ENCODE peak calls at places on chromosomes 11 and 22, in four cellular contexts. One of them, this sample, is unnamed.

GRCh38 chr11:45930031-45930794 is 7.8 kb downstream of the LARGE2 start:
- DNase-seq in heart right ventricle: peak
- DNase-seq in aorta: no peak
- DNase-seq in left ventricle myocardium inferior: peak
- DNase-seq in this sample: peak

GRCh38 chr11:130606781-130607511 is 158.5 kb downstream of the ADAMTS15 start:
- DNase-seq in aorta: peak
- DNase-seq in heart right ventricle: no peak
- DNase-seq in left ventricle myocardium inferior: peak
- DNase-seq in this sample: peak

GRCh38 chr11:117520201-117520600 is 192.5 kb downstream of the CEP164 start:
- DNase-seq in heart right ventricle: no peak
- DNase-seq in left ventricle myocardium inferior: no peak
- DNase-seq in aorta: no peak
- DNase-seq in this sample: no peak

GRCh38 chr11:129536338-129536737 is 160.7 kb downstream of the BARX2 start:
- DNase-seq in heart right ventricle: no peak
- DNase-seq in aorta: no peak
- DNase-seq in left ventricle myocardium inferior: no peak
- DNase-seq in this sample: no peak

GRCh38 chr11:113242767-113243397 is 71.5 kb upstream of the TTC12 start:
- DNase-seq in aorta: peak
- DNase-seq in heart right ventricle: no peak
- DNase-seq in left ventricle myocardium inferior: no peak
- DNase-seq in this sample: no peak

GRCh38 chr11:27571151-27571840 is 64.7 kb upstream of the LIN7C start:
- DNase-seq in aorta: no peak
- DNase-seq in heart right ventricle: no peak
- DNase-seq in left ventricle myocardium inferior: no peak
- DNase-seq in this sample: no peak

GRCh38 chr22:20771918-20772625 is 1.8 kb upstream of the SERPIND1 start:
- DNase-seq in heart right ventricle: no peak
- DNase-seq in left ventricle myocardium inferior: no peak
- DNase-seq in aorta: no peak
- DNase-seq in this sample: no peak

GRCh38 chr22:19218541-19219233 is 40.2 kb upstream of the SLC25A1 start:
- DNase-seq in left ventricle myocardium inferior: no peak
- DNase-seq in heart right ventricle: peak
- DNase-seq in aorta: no peak
- DNase-seq in this sample: no peak

GRCh38 chr11:118622376-118623290 is 15.2 kb downstream of the PHLDB1 start:
- DNase-seq in left ventricle myocardium inferior: peak
- DNase-seq in aorta: peak
- DNase-seq in heart right ventricle: peak
- DNase-seq in this sample: peak

GRCh38 chr11:86184728-86185127 is 59.8 kb upstream of the EED start:
- DNase-seq in left ventricle myocardium inferior: no peak
- DNase-seq in aorta: no peak
- DNase-seq in heart right ventricle: peak
- DNase-seq in this sample: no peak

GRCh38 chr11:2268911-2269600 is 1.3 kb downstream of the ASCL2 start:
- DNase-seq in heart right ventricle: peak
- DNase-seq in aorta: peak
- DNase-seq in left ventricle myocardium inferior: peak
- DNase-seq in this sample: peak

GRCh38 chr22:21865041-21865440 is 2.4 kb downstream of the MAPK1 start:
- DNase-seq in aorta: peak
- DNase-seq in left ventricle myocardium inferior: no peak
- DNase-seq in heart right ventricle: peak
- DNase-seq in this sample: no peak

GRCh38 chr11:74932797-74933196 is 16.1 kb downstream of the XRRA1 start:
- DNase-seq in left ventricle myocardium inferior: no peak
- DNase-seq in heart right ventricle: no peak
- DNase-seq in aorta: no peak
- DNase-seq in this sample: no peak

GRCh38 chr11:67301313-67301921 is 1.9 kb upstream of the SSH3 start:
- DNase-seq in heart right ventricle: no peak
- DNase-seq in aorta: no peak
- DNase-seq in left ventricle myocardium inferior: no peak
- DNase-seq in this sample: peak

GRCh38 chr22:49712195-49712791 is 115.4 kb downstream of the BRD1 start:
- DNase-seq in aorta: no peak
- DNase-seq in left ventricle myocardium inferior: no peak
- DNase-seq in heart right ventricle: no peak
- DNase-seq in this sample: no peak

GRCh38 chr22:21450858-21451331 is 16.3 kb upstream of the TMEM191C start:
- DNase-seq in heart right ventricle: peak
- DNase-seq in left ventricle myocardium inferior: no peak
- DNase-seq in aorta: peak
- DNase-seq in this sample: peak

GRCh38 chr11:65274734-65275682 is 13.2 kb downstream of the POLA2 start:
- DNase-seq in left ventricle myocardium inferior: peak
- DNase-seq in aorta: peak
- DNase-seq in heart right ventricle: peak
- DNase-seq in this sample: peak

GRCh38 chr11:77308838-77309237 is 7.4 kb upstream of the GDPD4 start:
- DNase-seq in left ventricle myocardium inferior: no peak
- DNase-seq in aorta: no peak
- DNase-seq in heart right ventricle: no peak
- DNase-seq in this sample: no peak

GRCh38 chr11:124442442-124442841 is 3.1 kb downstream of the OR8B8 start:
- DNase-seq in left ventricle myocardium inferior: no peak
- DNase-seq in heart right ventricle: no peak
- DNase-seq in aorta: no peak
- DNase-seq in this sample: no peak

GRCh38 chr11:63769044-63769718 is 606 bp upstream of the ZFTA start:
- DNase-seq in aorta: peak
- DNase-seq in left ventricle myocardium inferior: peak
- DNase-seq in heart right ventricle: peak
- DNase-seq in this sample: peak

GRCh38 chr11:63767415-63768231 is 952 bp downstream of the ZFTA start:
- DNase-seq in heart right ventricle: peak
- DNase-seq in left ventricle myocardium inferior: peak
- DNase-seq in aorta: peak
- DNase-seq in this sample: peak

GRCh38 chr11:63769719-63770443 is 1.3 kb upstream of the ZFTA start:
- DNase-seq in heart right ventricle: peak
- DNase-seq in aorta: no peak
- DNase-seq in left ventricle myocardium inferior: no peak
- DNase-seq in this sample: no peak

GRCh38 chr11:63768232-63769043 is at the start of gene ZFTA:
- DNase-seq in aorta: peak
- DNase-seq in left ventricle myocardium inferior: peak
- DNase-seq in heart right ventricle: peak
- DNase-seq in this sample: peak

GRCh38 chr11:63770763-63771162 is 2.2 kb upstream of the ZFTA start:
- DNase-seq in left ventricle myocardium inferior: no peak
- DNase-seq in heart right ventricle: no peak
- DNase-seq in aorta: no peak
- DNase-seq in this sample: no peak
- H3K27ac ChIP-seq in left ventricle myocardium inferior: peak
- H3K27ac ChIP-seq in heart right ventricle: no peak
- H3K27ac ChIP-seq in aorta: no peak
- H3K27ac ChIP-seq in this sample: no peak

DNA sequence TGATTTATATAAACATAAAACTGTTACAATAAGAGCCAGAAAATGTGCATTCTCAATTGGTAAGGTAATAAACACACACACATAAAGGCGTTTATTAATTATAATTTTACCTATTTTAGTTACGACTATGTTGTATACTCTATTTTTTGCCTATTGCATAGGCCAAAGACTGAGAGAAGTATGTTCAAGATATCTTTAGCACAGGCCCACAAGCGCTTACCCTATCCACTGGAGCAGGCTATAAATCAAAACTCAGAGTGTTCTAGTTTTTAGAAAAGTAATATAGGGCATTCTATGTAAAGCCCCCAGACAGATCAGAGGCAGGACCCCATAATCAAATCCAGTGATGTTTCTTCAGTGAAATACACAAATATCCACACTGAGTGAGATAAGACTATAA is 57.9 kb upstream of the CCND1 start:
- DNase-seq in heart right ventricle: no peak
- DNase-seq in aorta: no peak
- DNase-seq in left ventricle myocardium inferior: no peak
- DNase-seq in this sample: no peak
- H3K27ac ChIP-seq in heart right ventricle: no peak
- H3K27ac ChIP-seq in aorta: no peak
- H3K27ac ChIP-seq in left ventricle myocardium inferior: peak
- H3K27ac ChIP-seq in this sample: no peak

GRCh38 chr11:4085575-4085974 is 9.0 kb upstream of the RRM1 start:
- DNase-seq in heart right ventricle: no peak
- DNase-seq in left ventricle myocardium inferior: no peak
- DNase-seq in aorta: no peak
- DNase-seq in this sample: no peak

GRCh38 chr11:4084406-4084805 is 10.2 kb upstream of the RRM1 start:
- DNase-seq in left ventricle myocardium inferior: no peak
- DNase-seq in aorta: no peak
- DNase-seq in heart right ventricle: no peak
- DNase-seq in this sample: no peak

GRCh38 chr11:4087551-4087950 is 7.0 kb upstream of the RRM1 start:
- DNase-seq in heart right ventricle: no peak
- DNase-seq in aorta: no peak
- DNase-seq in left ventricle myocardium inferior: no peak
- DNase-seq in this sample: no peak

GRCh38 chr11:4090258-4090657 is 4.3 kb upstream of the RRM1 start:
- DNase-seq in heart right ventricle: no peak
- DNase-seq in left ventricle myocardium inferior: no peak
- DNase-seq in aorta: no peak
- DNase-seq in this sample: no peak

DNA sequence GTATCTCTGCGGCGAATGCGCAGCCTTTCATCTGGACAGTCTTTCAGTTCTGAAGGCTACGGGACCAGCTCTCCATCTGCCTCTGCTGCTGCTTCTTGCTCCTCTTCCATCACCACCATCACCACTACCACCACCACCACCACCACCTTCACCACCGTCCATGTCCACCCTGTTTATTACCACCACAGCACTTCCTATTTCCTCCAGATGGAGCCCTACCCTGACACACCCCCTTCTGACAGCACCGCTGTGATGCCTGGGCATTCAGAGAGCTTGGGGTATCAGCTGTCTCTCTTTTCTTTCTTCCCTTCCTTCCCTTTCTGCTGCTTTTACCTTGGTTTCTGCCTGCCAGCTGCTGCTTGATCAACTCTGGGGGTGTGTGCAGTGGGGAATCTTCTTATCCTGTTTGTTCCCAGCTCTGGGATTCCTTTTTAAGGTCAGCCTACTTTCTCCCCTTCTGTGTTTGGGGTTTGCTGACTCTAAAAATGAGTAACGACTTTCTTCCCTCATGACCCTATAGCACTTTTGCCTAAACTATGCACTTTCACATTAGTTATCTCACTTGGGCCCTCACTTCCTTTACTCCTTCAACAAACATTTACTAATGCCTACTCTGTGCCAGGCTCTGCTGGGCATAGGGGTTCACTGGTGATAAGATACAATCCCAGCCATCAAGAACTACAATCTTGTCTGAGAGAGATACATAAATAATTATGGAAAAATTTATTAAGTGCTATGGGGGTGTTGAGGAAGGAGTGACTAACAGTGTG is 7.8 kb upstream of the RRM1 start:
- DNase-seq in heart right ventricle: no peak
- DNase-seq in left ventricle myocardium inferior: no peak
- DNase-seq in aorta: no peak
- DNase-seq in this sample: no peak
- H3K27ac ChIP-seq in heart right ventricle: no peak
- H3K27ac ChIP-seq in left ventricle myocardium inferior: no peak
- H3K27ac ChIP-seq in aorta: no peak
- H3K27ac ChIP-seq in this sample: no peak

DNA sequence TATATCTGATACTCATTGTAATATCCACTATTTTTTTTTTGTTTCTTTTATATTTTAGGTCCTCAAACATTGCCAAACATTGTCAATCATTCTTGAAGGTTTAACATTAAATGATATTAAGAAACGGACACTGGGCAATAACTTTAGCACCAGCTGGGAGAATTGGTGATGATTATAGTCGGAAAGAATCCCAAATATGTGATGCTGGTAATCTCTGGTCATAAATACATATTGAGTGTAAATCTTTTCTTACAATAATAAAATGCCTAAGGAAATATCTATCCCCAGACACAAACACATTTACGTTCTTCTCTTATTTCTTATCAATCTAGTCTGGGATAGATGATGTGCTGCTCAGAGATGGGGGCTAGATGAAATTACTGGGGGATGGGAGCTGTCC is 25.2 kb downstream of the OR51E2 start:
- DNase-seq in heart right ventricle: no peak
- DNase-seq in left ventricle myocardium inferior: no peak
- DNase-seq in aorta: no peak
- DNase-seq in this sample: no peak
- H3K27ac ChIP-seq in heart right ventricle: no peak
- H3K27ac ChIP-seq in left ventricle myocardium inferior: no peak
- H3K27ac ChIP-seq in aorta: no peak
- H3K27ac ChIP-seq in this sample: no peak

GRCh38 chr11:17983569-17983968 is 29.3 kb downstream of the SERGEF start:
- DNase-seq in heart right ventricle: no peak
- DNase-seq in aorta: no peak
- DNase-seq in left ventricle myocardium inferior: no peak
- DNase-seq in this sample: no peak

GRCh38 chr11:17986711-17987220 is 26.1 kb downstream of the SERGEF start:
- DNase-seq in aorta: no peak
- DNase-seq in heart right ventricle: no peak
- DNase-seq in left ventricle myocardium inferior: no peak
- DNase-seq in this sample: no peak

GRCh38 chr11:17986007-17986710 is 26.7 kb downstream of the SERGEF start:
- DNase-seq in left ventricle myocardium inferior: peak
- DNase-seq in heart right ventricle: no peak
- DNase-seq in aorta: peak
- DNase-seq in this sample: peak

GRCh38 chr11:17987826-17988225 is 25.0 kb downstream of the SERGEF start:
- DNase-seq in left ventricle myocardium inferior: no peak
- DNase-seq in heart right ventricle: no peak
- DNase-seq in aorta: no peak
- DNase-seq in this sample: no peak

DNA sequence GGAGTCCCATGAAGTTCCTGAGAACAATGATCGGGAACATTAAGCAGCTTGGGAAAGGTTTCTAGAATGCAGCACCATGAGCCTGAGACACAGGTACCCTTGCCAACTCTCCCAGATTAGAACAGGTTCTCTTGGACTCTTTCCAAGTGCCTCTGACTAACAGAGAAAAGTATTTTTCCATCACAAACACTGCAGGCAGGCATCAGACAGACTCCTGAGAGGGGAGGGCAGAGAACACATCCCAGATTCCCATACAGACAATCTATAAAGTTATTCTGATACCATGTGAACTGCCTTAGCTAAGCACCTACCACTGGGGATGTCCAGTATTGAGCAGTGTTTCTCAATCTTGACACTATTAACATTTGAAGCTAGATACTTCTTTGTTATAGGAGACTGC is 27.3 kb downstream of the SERGEF start:
- DNase-seq in aorta: no peak
- DNase-seq in left ventricle myocardium inferior: no peak
- DNase-seq in heart right ventricle: peak
- DNase-seq in this sample: no peak
- H3K27ac ChIP-seq in aorta: peak
- H3K27ac ChIP-seq in left ventricle myocardium inferior: peak
- H3K27ac ChIP-seq in heart right ventricle: no peak
- H3K27ac ChIP-seq in this sample: peak

This sample was measured in kidney.